ENCODE peak calls at places on chromosomes 7 and 10, in seven cellular contexts. I is WERI-Rb-1, J is Panc1, K is kidney, D is spleen, R is breast epithelium, C is heart right ventricle. F is an unnamed sample.

GRCh38 chr7:116399808-116400207 is 99.7 kb upstream of the CAV2 start:
- DNase-seq in J (no peak), C (no peak), K (no peak), R (no peak), D (no peak), I (no peak), F (no peak)

GRCh38 chr7:40641717-40642116 is 506.9 kb downstream of the SUGCT start:
- DNase-seq in R (no peak), J (no peak), D (no peak), I (no peak), C (no peak), K (no peak), F (no peak)

GRCh38 chr10:3099291-3100092 is 32.1 kb downstream of the PFKP start:
- DNase-seq in K (peak; percentile 37), C (no peak), R (no peak), I (no peak), J (no peak), D (no peak), F (no peak)

GRCh38 chr10:123391275-123392028 is 237.2 kb downstream of the BUB3 start:
- DNase-seq in I (no peak), J (no peak), C (no peak), D (no peak), K (no peak), R (no peak), F (no peak)

GRCh38 chr7:41930538-41931262 is 227.8 kb upstream of the INHBA start:
- DNase-seq in K (no peak), R (no peak), I (no peak), C (no peak), J (no peak), D (no peak), F (no peak)

GRCh38 chr10:14386202-14386593 is 55.5 kb upstream of the FRMD4A start:
- DNase-seq in I (no peak), K (no peak), J (no peak), R (no peak), D (no peak), C (no peak), F (no peak)

GRCh38 chr10:76202777-76203176 is 771.4 kb downstream of the LRMDA start:
- DNase-seq in C (no peak), D (no peak), K (no peak), R (no peak), J (no peak), I (no peak), F (no peak)

GRCh38 chr7:29115130-29115529 is 31.2 kb downstream of the CPVL start:
- DNase-seq in C (no peak), R (no peak), D (no peak), K (no peak), J (no peak), I (no peak), F (no peak)

GRCh38 chr10:110356628-110357245 is 52.0 kb upstream of the SMNDC1 start:
- DNase-seq in R (no peak), K (peak; percentile 95), J (peak; percentile 78), I (no peak), C (peak; percentile 59), D (peak; percentile 92), F (no peak)

GRCh38 chr10:100977436-100977835 is 8.1 kb downstream of the SEMA4G start:
- DNase-seq in J (no peak), C (no peak), I (no peak), D (peak; percentile 45), R (no peak), K (no peak), F (no peak)

GRCh38 chr7:74289018-74289659 is at the start of gene CLIP2:
- DNase-seq in J (no peak), R (peak; percentile 75), K (peak; percentile 92), C (peak; percentile 79), D (peak; percentile 92), I (peak; percentile 72), F (no peak)

GRCh38 chr7:17599733-17600685 is 301.6 kb downstream of the AHR start:
- DNase-seq in D (no peak), C (no peak), I (no peak), K (no peak), R (no peak), J (peak; percentile 98), F (no peak)

GRCh38 chr7:131507592-131508331 is 48.7 kb downstream of the PODXL start:
- DNase-seq in I (peak; percentile 81), C (peak; percentile 83), R (peak; percentile 89), D (peak; percentile 95), K (peak; percentile 92), J (peak; percentile 52), F (no peak)

GRCh38 chr7:2613926-2614613 is 17.7 kb upstream of the TTYH3 start:
- DNase-seq in D (no peak), R (no peak), I (no peak), C (no peak), J (no peak), K (peak; percentile 81), F (no peak)

GRCh38 chr10:75972494-75973276 is 541.3 kb downstream of the LRMDA start:
- DNase-seq in I (no peak), K (no peak), J (no peak), D (no peak), C (no peak), R (no peak), F (no peak)

GRCh38 chr7:123024989-123025758 is 29.7 kb upstream of the TAS2R16 start:
- DNase-seq in R (no peak), C (no peak), K (no peak), D (no peak), J (no peak), I (no peak), F (no peak)

GRCh38 chr10:74263996-74264395 is 113.0 kb downstream of the ADK start:
- DNase-seq in C (no peak), D (no peak), R (no peak), I (no peak), K (no peak), J (no peak), F (no peak)

GRCh38 chr10:511849-512191 is 177.6 kb downstream of the DIP2C start:
- DNase-seq in I (no peak), D (peak; percentile 30), C (no peak), R (peak; percentile 36), J (no peak), K (peak; percentile 61), F (no peak)

GRCh38 chr10:116815641-116816415 is 33.5 kb upstream of the ENO4 start:
- DNase-seq in K (no peak), C (no peak), R (no peak), I (no peak), D (no peak), J (no peak), F (no peak)

GRCh38 chr7:130356121-130356759 is 11.6 kb downstream of the CPA5 start:
- DNase-seq in J (peak; percentile 84), I (no peak), K (peak; percentile 95), C (peak; percentile 68), R (peak; percentile 81), D (no peak), F (no peak)

DNA sequence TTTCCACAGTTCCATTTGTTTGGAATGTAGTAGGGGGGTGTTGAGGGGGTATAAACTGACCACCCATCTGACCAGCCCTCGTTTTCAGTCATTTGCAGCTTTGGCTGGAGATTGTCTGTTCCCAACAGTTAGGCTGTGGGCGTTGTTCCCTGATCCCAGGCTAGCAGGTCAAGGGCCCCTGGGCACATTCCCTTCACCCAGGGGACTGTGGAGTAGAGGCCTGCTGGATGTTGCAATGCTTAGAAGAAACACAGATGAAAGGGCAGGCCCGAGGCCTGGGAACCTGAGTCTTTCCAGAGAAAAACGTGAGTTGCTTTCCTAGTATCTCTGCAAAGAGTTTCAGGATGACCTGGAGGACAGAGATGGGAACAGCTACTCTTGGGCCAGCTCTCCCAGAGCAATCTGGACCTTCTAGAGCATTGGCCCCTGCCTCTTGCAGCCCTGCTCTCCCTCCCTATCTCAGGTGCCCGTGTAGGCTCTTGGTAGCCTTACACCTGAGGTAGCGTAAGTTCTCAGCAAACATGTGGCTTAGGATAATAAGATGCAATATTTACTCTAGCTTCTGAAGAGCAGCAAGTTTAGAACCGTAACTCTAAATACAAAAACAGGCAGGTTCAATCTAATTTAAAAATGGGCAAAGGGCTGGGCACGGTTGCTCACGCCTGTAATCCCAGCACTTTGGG is 99.4 kb upstream of the EFCAB10 start:
- DNase-seq in D (no peak), I (no peak), R (no peak), K (peak; percentile 84), C (peak; percentile 26), J (no peak), F (no peak)
- H3K27ac ChIP-seq in D (peak overlapping the region; percentile 4), I (no peak overlapping the region), R (peak overlapping the region; percentile 42), K (no peak overlapping the region), C (peak overlapping the region; percentile 87), J (no peak overlapping the region), F (no peak overlapping the region)

GRCh38 chr10:35493196-35494118 is 111.7 kb upstream of the GJD4 start:
- DNase-seq in K (no peak), I (no peak), J (no peak), C (no peak), R (no peak), D (no peak), F (no peak)
- H3K4me3 ChIP-seq in K (no peak overlapping the region), I (no peak overlapping the region), J (no peak overlapping the region), C (no peak overlapping the region), R (no peak overlapping the region), D (no peak overlapping the region), F (no peak overlapping the region)

DNA sequence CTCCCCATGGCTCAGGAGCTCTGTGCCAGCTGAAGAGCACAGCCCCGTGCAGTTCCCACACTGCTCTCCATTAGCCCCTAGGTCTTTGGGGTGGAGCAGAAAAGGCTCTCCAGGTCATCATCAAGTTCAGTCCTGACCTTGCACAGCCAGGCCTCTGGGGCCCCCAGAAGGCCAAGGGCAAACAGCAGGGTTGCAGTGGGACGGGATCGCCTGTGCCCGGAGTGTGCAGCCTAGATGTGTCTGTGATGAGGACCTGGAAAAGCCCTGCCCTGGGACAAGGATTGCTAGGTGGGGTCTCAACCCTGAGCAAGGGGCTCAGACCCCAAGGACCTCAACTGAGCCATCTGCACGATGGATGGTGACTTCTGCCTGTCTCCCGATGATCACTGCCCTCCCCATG is 549 bp downstream of the INMT start:
- DNase-seq in J (no peak), K (no peak), I (no peak), C (no peak), D (no peak), R (no peak), F (no peak)
- H3K27ac ChIP-seq in J (no peak overlapping the region), K (peak overlapping the region; percentile 78), I (no peak overlapping the region), C (peak overlapping the region; percentile 62), D (peak overlapping the region; percentile 61), R (peak overlapping the region; percentile 29), F (no peak overlapping the region)

DNA sequence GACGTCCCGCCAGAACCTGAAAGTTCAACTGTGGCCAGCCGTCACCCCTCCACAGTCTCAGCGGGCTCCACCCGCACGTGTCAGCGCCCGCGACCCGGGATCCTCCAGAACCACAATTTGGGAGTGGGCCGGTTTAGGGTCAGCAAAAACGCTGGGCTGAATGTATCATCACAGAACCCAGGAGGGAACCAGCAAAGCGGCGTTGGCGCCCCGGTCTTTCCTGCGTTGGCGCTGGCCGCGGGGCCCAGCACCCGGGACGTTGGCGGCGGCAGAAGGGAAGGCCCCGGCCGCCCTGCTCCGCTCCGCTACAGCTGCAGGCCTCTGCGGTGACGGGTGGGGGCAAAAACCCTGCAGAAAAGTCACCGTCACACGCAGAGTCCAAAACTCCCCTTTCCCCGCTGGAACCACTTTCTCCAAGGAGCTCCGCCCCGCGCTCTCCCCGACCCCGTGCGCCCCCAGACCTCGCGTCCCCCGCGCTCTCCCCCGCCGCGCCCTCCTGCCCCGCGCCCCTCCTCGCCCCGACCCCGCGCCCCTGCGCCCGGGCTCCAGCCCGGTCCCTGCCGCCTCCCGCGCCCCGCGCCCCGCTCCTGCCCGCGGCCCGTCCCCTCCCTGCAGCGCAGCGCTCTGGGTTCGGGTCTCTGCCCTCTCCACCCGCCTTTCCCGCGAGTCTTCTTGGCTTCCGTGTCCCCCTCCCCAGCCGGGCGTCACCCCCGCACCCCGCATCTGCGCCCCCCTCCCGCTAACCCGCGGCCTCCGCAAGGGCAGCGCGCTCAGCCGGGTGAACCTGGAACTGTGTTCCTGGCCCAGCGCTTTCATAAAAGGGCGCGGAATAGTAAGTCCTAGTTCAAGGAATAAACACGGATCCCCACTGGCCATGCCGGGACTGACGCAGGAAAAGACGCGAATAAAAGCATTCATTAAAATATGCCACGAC is 24.0 kb upstream of the RNF32 start:
- DNase-seq in R (no peak), D (no peak), C (no peak), I (no peak), K (peak; percentile 67), J (no peak), F (no peak)
- H3K4me3 ChIP-seq in R (peak overlapping the region; percentile 48), D (peak overlapping the region; percentile 45), C (no peak overlapping the region), I (no peak overlapping the region), K (peak overlapping the region; percentile 51), J (no peak overlapping the region), F (no peak overlapping the region)